ENCODE peak calls at places on chromosomes 13 and 19, in five cellular contexts. C, V, X, Z and W are unnamed samples.

GRCh38 chr19:44807652-44808462 is 1.0 kb upstream of the BCAM start:
- DNase-seq in X (no peak), C (peak; percentile 55), Z (no peak), V (peak; percentile 79), W (peak; percentile 15)

GRCh38 chr13:50990540-50991506 is 81.2 kb downstream of the RNASEH2B start:
- DNase-seq in X (no peak), C (no peak), Z (no peak), V (no peak), W (no peak)

GRCh38 chr13:84455143-84455905 is 573.0 kb upstream of the SLITRK1 start:
- DNase-seq in V (peak; percentile 1), X (no peak), C (no peak), Z (no peak), W (no peak)

GRCh38 chr13:25046985-25047660 is 48.8 kb upstream of the PABPC3 start:
- DNase-seq in V (peak; percentile 47), Z (no peak), X (no peak), C (no peak), W (no peak)

GRCh38 chr19:14555918-14556661 is 15.8 kb downstream of the NDUFB7 start:
- DNase-seq in X (no peak), Z (peak; percentile 68), V (peak; percentile 28), C (no peak), W (no peak)

GRCh38 chr13:73984949-73985691 is 149.1 kb downstream of the KLF12 start:
- DNase-seq in X (peak; percentile 65), Z (no peak), C (no peak), V (no peak), W (no peak)

GRCh38 chr13:45195421-45195820 is 5.4 kb downstream of the KCTD4 start:
- DNase-seq in V (no peak), X (no peak), Z (no peak), C (no peak), W (no peak)

GRCh38 chr19:49677901-49678674 is 1.0 kb downstream of the PRMT1 start:
- DNase-seq in V (peak; percentile 73), X (peak; percentile 67), Z (peak; percentile 75), C (no peak), W (no peak)

GRCh38 chr19:5800361-5801270 is 4.3 kb upstream of the NRTN start:
- DNase-seq in Z (no peak), V (no peak), X (no peak), C (no peak), W (no peak)

GRCh38 chr19:44908836-44909201 is 3.2 kb downstream of the APOE start:
- DNase-seq in X (no peak), C (no peak), V (no peak), Z (no peak), W (no peak)

GRCh38 chr13:59360108-59360507 is 803.6 kb downstream of the DIAPH3 start:
- DNase-seq in C (no peak), V (no peak), X (no peak), Z (no peak), W (no peak)

GRCh38 chr19:38034153-38034835 is 127.3 kb downstream of the SIPA1L3 start:
- DNase-seq in V (no peak), X (no peak), Z (peak; percentile 58), C (no peak), W (no peak)

GRCh38 chr13:54949735-54950134 is 1921.1 kb downstream of the OLFM4 start:
- DNase-seq in V (no peak), X (no peak), C (no peak), Z (no peak), W (no peak)

GRCh38 chr19:2027361-2027760 is 11.8 kb upstream of the BTBD2 start:
- DNase-seq in Z (no peak), V (no peak), X (no peak), C (no peak), W (peak; percentile 76)

GRCh38 chr19:28705008-28705407 is 507.9 kb downstream of the UQCRFS1 start:
- DNase-seq in X (no peak), Z (peak; percentile 50), C (no peak), V (peak; percentile 88), W (peak; percentile 27)

GRCh38 chr19:46265217-46265828 is 31.5 kb upstream of the HIF3A start:
- DNase-seq in X (peak; percentile 54), C (peak; percentile 77), V (peak; percentile 69), Z (peak; percentile 35), W (peak; percentile 48)

GRCh38 chr13:69935043-69935442 is 172.6 kb upstream of the ATXN8OS start:
- DNase-seq in V (peak; percentile 68), C (peak; percentile 52), Z (no peak), X (no peak), W (no peak)

GRCh38 chr19:18768046-18768771 is 22.9 kb downstream of the COMP start:
- DNase-seq in C (no peak), V (no peak), X (no peak), Z (no peak), W (no peak)

GRCh38 chr19:3146677-3147100 is 10.9 kb downstream of the GNA15 start:
- DNase-seq in C (no peak), V (peak; percentile 27), X (peak; percentile 68), Z (no peak), W (no peak)

GRCh38 chr13:98791611-98792010 is 39.1 kb upstream of the SLC15A1 start:
- DNase-seq in Z (no peak), X (no peak), V (no peak), C (no peak), W (no peak)

GRCh38 chr13:112991611-112992010 is 22.6 kb downstream of the MCF2L start:
- DNase-seq in X (no peak), V (no peak), Z (no peak), C (no peak), W (no peak)

GRCh38 chr13:75137911-75138571 is 343.9 kb downstream of the TBC1D4 start:
- DNase-seq in X (no peak), V (no peak), Z (no peak), C (no peak), W (no peak)

GRCh38 chr13:33639640-33640080 is 178.3 kb upstream of the RFC3 start:
- DNase-seq in C (no peak), X (no peak), V (no peak), Z (no peak), W (no peak)

GRCh38 chr19:45035755-45036154 is 3.1 kb upstream of the CLASRP start:
- DNase-seq in V (no peak), X (no peak), Z (no peak), C (no peak), W (no peak)

GRCh38 chr13:114068723-114069322 is 63.6 kb downstream of the RASA3 start:
- DNase-seq in V (no peak), Z (no peak), C (no peak), X (no peak), W (peak; percentile 24)

GRCh38 chr13:30045916-30046704 is 195.7 kb upstream of the UBL3 start:
- DNase-seq in V (no peak), Z (no peak), X (no peak), C (no peak), W (no peak)

GRCh38 chr19:2820112-2820702 is 539 bp downstream of the ZNF554 start:
- DNase-seq in C (no peak), V (no peak), X (no peak), Z (peak; percentile 40), W (no peak)

GRCh38 chr13:77533875-77534788 is 1.4 kb upstream of the SCEL start:
- DNase-seq in C (no peak), Z (no peak), V (no peak), X (no peak), W (no peak)

GRCh38 chr13:36096411-36097184 is 34.6 kb downstream of the DCLK1 start:
- DNase-seq in C (no peak), Z (no peak), X (no peak), V (peak; percentile 86), W (no peak)

GRCh38 chr13:27627377-27627776 is 5.7 kb downstream of the POLR1D start:
- DNase-seq in Z (no peak), V (no peak), C (no peak), X (no peak), W (no peak)

GRCh38 chr19:15790096-15790495 is 2.6 kb downstream of the OR10H5 start:
- DNase-seq in V (no peak), Z (no peak), X (no peak), C (no peak), W (no peak)